ENCODE peak calls at places on chromosomes 5 and 9, in eight cellular contexts. V is SK-N-SH, B is astrocyte of the spinal cord, A is choroid plexus epithelial cell, U is H1, J is fibroblast of lung, Y is K562, D is H9. T is an unnamed sample.

GRCh38 chr5:157143127-157143959 is 678 bp upstream of the MED7 start:
- DNase-seq in A (peak; percentile 36), U (no peak), Y (peak; percentile 27), V (peak; percentile 64), B (peak; percentile 38), D (no peak), J (no peak), T (peak; percentile 55)

GRCh38 chr9:81497096-81497495 is 192.3 kb downstream of the TLE1 start:
- DNase-seq in J (no peak), Y (no peak), V (no peak), B (no peak), U (no peak), D (no peak), A (no peak), T (no peak)

GRCh38 chr5:82356808-82357671 is 78.9 kb upstream of the RPS23 start:
- DNase-seq in V (no peak), J (peak; percentile 92), A (peak; percentile 93), U (no peak), B (peak; percentile 96), Y (peak; percentile 77), D (peak; percentile 50), T (peak; percentile 36)

GRCh38 chr5:60287174-60287771 is 393.7 kb upstream of the PDE4D start:
- DNase-seq in A (peak; percentile 85), J (peak; percentile 53), D (peak; percentile 76), B (peak; percentile 71), U (peak; percentile 68), Y (peak; percentile 45), V (peak; percentile 46), T (peak; percentile 14)

GRCh38 chr5:150302301-150303069 is at the start of gene ARSI:
- DNase-seq in U (peak; percentile 86), D (peak; percentile 89), V (no peak), B (peak; percentile 50), J (peak; percentile 48), Y (peak; percentile 61), A (peak; percentile 50), T (peak; percentile 53)

GRCh38 chr5:173486826-173487225 is 129.6 kb downstream of the BOD1 start:
- DNase-seq in Y (no peak), D (peak; percentile 3), A (no peak), V (no peak), J (no peak), B (no peak), U (no peak), T (no peak)

GRCh38 chr5:180604271-180604670 is 13.0 kb upstream of the SCGB3A1 start:
- DNase-seq in B (no peak), D (no peak), V (peak; percentile 23), Y (no peak), U (no peak), J (no peak), A (no peak), T (no peak)

GRCh38 chr5:157166164-157166493 is at the start of gene GARIN3:
- DNase-seq in A (no peak), Y (no peak), U (no peak), D (no peak), V (no peak), B (no peak), J (no peak), T (no peak)

GRCh38 chr5:77015938-77016569 is 14.2 kb upstream of the AGGF1 start:
- DNase-seq in A (peak; percentile 91), J (peak; percentile 81), V (no peak), B (peak; percentile 84), U (no peak), D (peak; percentile 29), Y (no peak), T (peak; percentile 25)

GRCh38 chr9:83299556-83299955 is 236.6 kb upstream of the RASEF start:
- DNase-seq in A (peak; percentile 52), D (no peak), Y (no peak), J (no peak), U (no peak), B (peak; percentile 36), V (no peak), T (no peak)

GRCh38 chr5:147507480-147508126 is 2.3 kb downstream of the DPYSL3 start:
- DNase-seq in Y (no peak), B (peak; percentile 74), U (no peak), V (no peak), J (peak; percentile 80), D (no peak), A (peak; percentile 35), T (no peak)

GRCh38 chr9:112535811-112536210 is 49.2 kb downstream of the KIAA1958 start:
- DNase-seq in A (peak; percentile 76), V (no peak), J (peak; percentile 14), B (peak; percentile 43), U (no peak), D (no peak), Y (no peak), T (no peak)

GRCh38 chr9:108093773-108094675 is 604.5 kb upstream of the KLF4 start:
- DNase-seq in Y (peak; percentile 92), B (peak; percentile 89), U (no peak), V (no peak), A (peak; percentile 8), D (no peak), J (peak; percentile 30), T (no peak)

GRCh38 chr5:176371621-176372539 is 6.6 kb downstream of the ARL10 start:
- DNase-seq in J (no peak), A (no peak), B (no peak), Y (no peak), U (no peak), D (no peak), V (no peak), T (no peak)

GRCh38 chr5:41445937-41446563 is 64.4 kb downstream of the PLCXD3 start:
- DNase-seq in Y (no peak), A (peak; percentile 14), U (no peak), B (no peak), D (no peak), V (no peak), J (peak; percentile 26), T (no peak)

GRCh38 chr5:10607023-10607665 is 43.3 kb downstream of the ANKRD33B start:
- DNase-seq in V (no peak), B (peak; percentile 76), J (peak; percentile 79), D (peak; percentile 72), A (peak; percentile 64), Y (peak; percentile 50), U (no peak), T (peak; percentile 62)

GRCh38 chr5:126341906-126342625 is 81.1 kb upstream of the GRAMD2B start:
- DNase-seq in B (no peak), A (no peak), J (no peak), D (no peak), Y (no peak), V (no peak), U (no peak), T (no peak)

GRCh38 chr5:169197343-169197742 is 103.6 kb downstream of the SLIT3 start:
- DNase-seq in D (no peak), Y (no peak), A (no peak), J (no peak), U (no peak), B (no peak), V (no peak), T (no peak)
- TF ChIP-seq CTCF in D (peak; percentile 19), Y (no peak), A (no peak), J (no peak), U (no peak), B (peak; percentile 18), V (no peak), T (no peak)

GRCh38 chr5:163532203-163532892 is 26.9 kb downstream of the MAT2B start:
- DNase-seq in D (no peak), Y (no peak), A (no peak), U (no peak), J (no peak), V (peak; percentile 20), B (no peak), T (no peak)
- TF ChIP-seq CTCF in D (no peak), Y (no peak), A (no peak), U (no peak), J (no peak), V (no peak), B (no peak), T (no peak)

GRCh38 chr9:123090956-123091355 is 57.5 kb downstream of the GPR21 start:
- DNase-seq in D (no peak), J (no peak), Y (no peak), A (no peak), V (no peak), U (no peak), B (no peak), T (no peak)

GRCh38 chr9:123090198-123090896 is 56.9 kb downstream of the GPR21 start:
- DNase-seq in B (no peak), V (no peak), D (no peak), J (no peak), U (no peak), Y (no peak), A (no peak), T (no peak)

GRCh38 chr9:123093141-123093540 is 59.7 kb downstream of the GPR21 start:
- DNase-seq in U (no peak), V (no peak), J (no peak), D (no peak), A (no peak), Y (no peak), B (no peak), T (no peak)

GRCh38 chr9:123089790-123090189 is 56.3 kb downstream of the GPR21 start:
- DNase-seq in U (no peak), A (no peak), Y (no peak), B (no peak), V (no peak), J (no peak), D (no peak), T (no peak)

GRCh38 chr9:123091459-123091858 is 58.0 kb downstream of the GPR21 start:
- DNase-seq in B (no peak), U (no peak), A (no peak), Y (no peak), J (no peak), V (no peak), D (no peak), T (no peak)
- TF ChIP-seq CTCF in B (peak; percentile 20), U (no peak), A (peak; percentile 48), Y (no peak), J (no peak), V (peak; percentile 41), D (peak; percentile 54), T (no peak)

GRCh38 chr9:33102551-33103210 is 26.2 kb upstream of the SMU1 start:
- DNase-seq in U (no peak), A (no peak), D (no peak), V (no peak), Y (no peak), J (no peak), B (no peak), T (no peak)

GRCh38 chr9:33105939-33106338 is 29.5 kb upstream of the SMU1 start:
- DNase-seq in U (no peak), J (peak; percentile 34), V (no peak), Y (no peak), D (no peak), B (peak; percentile 49), A (no peak), T (no peak)

GRCh38 chr9:33105504-33105903 is 29.0 kb upstream of the SMU1 start:
- DNase-seq in J (peak; percentile 22), B (peak; percentile 33), A (no peak), V (no peak), D (no peak), Y (no peak), U (no peak), T (no peak)

GRCh38 chr9:33103381-33104110 is 27.1 kb upstream of the SMU1 start:
- DNase-seq in U (no peak), Y (no peak), A (no peak), D (no peak), J (peak; percentile 87), B (no peak), V (no peak), T (no peak)

DNA sequence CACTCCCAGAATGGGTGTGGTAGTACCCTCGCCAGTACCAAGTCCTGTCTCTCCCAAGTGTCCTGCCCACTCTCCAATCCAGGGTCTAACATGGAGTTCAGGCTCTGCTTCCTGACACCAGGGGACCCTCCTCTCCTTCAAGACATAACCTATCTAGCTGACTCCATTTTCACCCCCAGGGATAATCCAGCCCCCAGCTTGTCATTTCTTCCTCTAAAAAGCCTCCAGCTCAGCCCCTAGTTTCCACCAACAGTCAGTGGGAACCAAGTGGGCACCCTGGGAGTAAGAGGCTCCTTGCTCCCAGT is 27.6 kb upstream of the SMU1 start:
- DNase-seq in U (no peak), B (no peak), D (no peak), J (no peak), Y (no peak), V (no peak), A (no peak), T (no peak)
- TF ChIP-seq CTCF in U (no peak), B (no peak), D (no peak), J (no peak), Y (peak; percentile 23), V (no peak), A (no peak), T (no peak)

T was measured in GM20000.